ENCODE peak calls at places on chromosomes 16 and 17, in eight cellular contexts. One of them, this sample, is unnamed.

GRCh38 chr17:20852541-20853370 is 190.1 kb downstream of the USP22 start:
- DNase-seq in endothelial cell: peak; percentile 48
- DNase-seq in fibroblast of pulmonary artery: no peak
- DNase-seq in epithelial cell of esophagus: peak; percentile 46
- DNase-seq in stomach: no peak
- DNase-seq in heart left ventricle: peak; percentile 21
- DNase-seq in foreskin fibroblast: peak; percentile 17
- DNase-seq in colonic mucosa: no peak
- DNase-seq in this sample: no peak

GRCh38 chr17:17729620-17730249 is 48.5 kb downstream of the RAI1 start:
- DNase-seq in endothelial cell: peak; percentile 33
- DNase-seq in fibroblast of pulmonary artery: no peak
- DNase-seq in epithelial cell of esophagus: peak; percentile 54
- DNase-seq in stomach: peak; percentile 53
- DNase-seq in heart left ventricle: no peak
- DNase-seq in foreskin fibroblast: no peak
- DNase-seq in colonic mucosa: peak; percentile 61
- DNase-seq in this sample: no peak

GRCh38 chr16:57675752-57676623 is 7.9 kb downstream of the ADGRG3 start:
- DNase-seq in endothelial cell: no peak
- DNase-seq in fibroblast of pulmonary artery: peak; percentile 44
- DNase-seq in epithelial cell of esophagus: peak; percentile 20
- DNase-seq in stomach: no peak
- DNase-seq in heart left ventricle: no peak
- DNase-seq in foreskin fibroblast: peak; percentile 27
- DNase-seq in colonic mucosa: no peak
- DNase-seq in this sample: no peak

GRCh38 chr16:4506450-4506849 is 30.3 kb downstream of the HMOX2 start:
- DNase-seq in endothelial cell: peak; percentile 44
- DNase-seq in fibroblast of pulmonary artery: peak; percentile 88
- DNase-seq in epithelial cell of esophagus: peak; percentile 84
- DNase-seq in stomach: peak; percentile 65
- DNase-seq in heart left ventricle: peak; percentile 57
- DNase-seq in foreskin fibroblast: peak; percentile 89
- DNase-seq in colonic mucosa: peak; percentile 66
- DNase-seq in this sample: peak; percentile 31

GRCh38 chr16:60452646-60453045 is 1583.6 kb downstream of the CDH8 start:
- DNase-seq in endothelial cell: no peak
- DNase-seq in fibroblast of pulmonary artery: no peak
- DNase-seq in epithelial cell of esophagus: no peak
- DNase-seq in stomach: no peak
- DNase-seq in heart left ventricle: no peak
- DNase-seq in foreskin fibroblast: no peak
- DNase-seq in colonic mucosa: no peak
- DNase-seq in this sample: no peak

GRCh38 chr16:1374418-1375297 is 22.9 kb downstream of the GNPTG start:
- DNase-seq in endothelial cell: no peak
- DNase-seq in fibroblast of pulmonary artery: no peak
- DNase-seq in epithelial cell of esophagus: no peak
- DNase-seq in stomach: no peak
- DNase-seq in heart left ventricle: no peak
- DNase-seq in foreskin fibroblast: no peak
- DNase-seq in colonic mucosa: no peak
- DNase-seq in this sample: no peak

GRCh38 chr17:57895382-57896060 is 45.7 kb upstream of the MRPS23 start:
- DNase-seq in endothelial cell: no peak
- DNase-seq in fibroblast of pulmonary artery: peak; percentile 40
- DNase-seq in epithelial cell of esophagus: no peak
- DNase-seq in stomach: peak; percentile 45
- DNase-seq in heart left ventricle: peak; percentile 70
- DNase-seq in foreskin fibroblast: no peak
- DNase-seq in colonic mucosa: no peak
- DNase-seq in this sample: no peak

GRCh38 chr16:74650966-74651567 is 15.6 kb downstream of the RFWD3 start:
- DNase-seq in endothelial cell: peak; percentile 15
- DNase-seq in fibroblast of pulmonary artery: peak; percentile 26
- DNase-seq in epithelial cell of esophagus: no peak
- DNase-seq in stomach: no peak
- DNase-seq in heart left ventricle: no peak
- DNase-seq in foreskin fibroblast: peak; percentile 25
- DNase-seq in colonic mucosa: no peak
- DNase-seq in this sample: no peak

GRCh38 chr16:5058476-5058875 is 7.3 kb downstream of the C16orf89 start:
- DNase-seq in endothelial cell: peak; percentile 72
- DNase-seq in fibroblast of pulmonary artery: peak; percentile 38
- DNase-seq in epithelial cell of esophagus: no peak
- DNase-seq in stomach: no peak
- DNase-seq in heart left ventricle: peak; percentile 52
- DNase-seq in foreskin fibroblast: peak; percentile 28
- DNase-seq in colonic mucosa: no peak
- DNase-seq in this sample: no peak

GRCh38 chr16:59783191-59783590 is 1049.1 kb upstream of the GOT2 start:
- DNase-seq in endothelial cell: no peak
- DNase-seq in fibroblast of pulmonary artery: no peak
- DNase-seq in epithelial cell of esophagus: peak; percentile 38
- DNase-seq in stomach: no peak
- DNase-seq in heart left ventricle: no peak
- DNase-seq in foreskin fibroblast: peak; percentile 18
- DNase-seq in colonic mucosa: no peak
- DNase-seq in this sample: no peak

GRCh38 chr16:14193316-14193871 is 122.3 kb downstream of the MRTFB start:
- DNase-seq in endothelial cell: no peak
- DNase-seq in fibroblast of pulmonary artery: no peak
- DNase-seq in epithelial cell of esophagus: no peak
- DNase-seq in stomach: peak; percentile 34
- DNase-seq in heart left ventricle: no peak
- DNase-seq in foreskin fibroblast: no peak
- DNase-seq in colonic mucosa: no peak
- DNase-seq in this sample: no peak

GRCh38 chr17:36464765-36465088 is 21.8 kb upstream of the ZNHIT3 start:
- DNase-seq in endothelial cell: no peak
- DNase-seq in fibroblast of pulmonary artery: no peak
- DNase-seq in epithelial cell of esophagus: no peak
- DNase-seq in stomach: no peak
- DNase-seq in heart left ventricle: no peak
- DNase-seq in foreskin fibroblast: no peak
- DNase-seq in colonic mucosa: no peak
- DNase-seq in this sample: no peak

GRCh38 chr17:72122668-72123495 is 2.1 kb downstream of the SOX9 start:
- DNase-seq in endothelial cell: peak; percentile 52
- DNase-seq in fibroblast of pulmonary artery: peak; percentile 71
- DNase-seq in epithelial cell of esophagus: peak; percentile 56
- DNase-seq in stomach: peak; percentile 50
- DNase-seq in heart left ventricle: no peak
- DNase-seq in foreskin fibroblast: peak; percentile 78
- DNase-seq in colonic mucosa: peak; percentile 62
- DNase-seq in this sample: no peak

GRCh38 chr17:79003661-79004411 is 5.7 kb downstream of the CANT1 start:
- DNase-seq in endothelial cell: no peak
- DNase-seq in fibroblast of pulmonary artery: no peak
- DNase-seq in epithelial cell of esophagus: no peak
- DNase-seq in stomach: no peak
- DNase-seq in heart left ventricle: no peak
- DNase-seq in foreskin fibroblast: no peak
- DNase-seq in colonic mucosa: peak; percentile 27
- DNase-seq in this sample: no peak

DNA sequence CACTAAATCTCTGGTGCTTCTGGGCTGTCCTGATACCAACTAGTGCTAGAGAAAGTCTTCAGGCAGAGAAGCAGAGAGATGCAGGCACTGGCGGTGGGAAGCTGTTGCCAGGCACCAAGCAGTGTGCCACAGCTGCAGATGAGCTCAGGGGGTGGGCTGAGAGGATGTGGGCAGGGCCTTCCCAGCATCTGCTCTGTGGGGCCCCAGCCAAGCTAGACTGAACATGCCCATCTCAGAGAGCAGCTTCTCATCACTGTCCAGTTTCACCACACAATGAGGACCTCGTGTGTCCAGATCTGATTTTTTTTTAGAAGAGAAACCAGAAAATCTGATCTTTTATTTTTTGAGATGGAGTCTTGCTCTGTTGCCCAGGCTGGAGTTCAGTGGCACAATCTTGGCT is 17.1 kb downstream of the PSKH1 start:
- DNase-seq in endothelial cell: no peak
- DNase-seq in fibroblast of pulmonary artery: peak; percentile 53
- DNase-seq in epithelial cell of esophagus: peak; percentile 81
- DNase-seq in stomach: no peak
- DNase-seq in heart left ventricle: no peak
- DNase-seq in foreskin fibroblast: peak; percentile 90
- DNase-seq in colonic mucosa: no peak
- DNase-seq in this sample: no peak
- TF ChIP-seq CTCF in endothelial cell: no peak
- TF ChIP-seq CTCF in fibroblast of pulmonary artery: no peak
- TF ChIP-seq CTCF in epithelial cell of esophagus: no peak
- TF ChIP-seq CTCF in stomach: no peak
- TF ChIP-seq CTCF in heart left ventricle: no peak
- TF ChIP-seq CTCF in foreskin fibroblast: no peak
- TF ChIP-seq CTCF in colonic mucosa: no peak
- TF ChIP-seq CTCF in this sample: no peak

GRCh38 chr16:24509536-24509935 is 29.8 kb upstream of the RBBP6 start:
- DNase-seq in endothelial cell: no peak
- DNase-seq in fibroblast of pulmonary artery: no peak
- DNase-seq in epithelial cell of esophagus: no peak
- DNase-seq in stomach: no peak
- DNase-seq in heart left ventricle: no peak
- DNase-seq in foreskin fibroblast: no peak
- DNase-seq in colonic mucosa: no peak
- DNase-seq in this sample: no peak

GRCh38 chr16:24505959-24506358 is 33.4 kb upstream of the RBBP6 start:
- DNase-seq in endothelial cell: no peak
- DNase-seq in fibroblast of pulmonary artery: no peak
- DNase-seq in epithelial cell of esophagus: no peak
- DNase-seq in stomach: no peak
- DNase-seq in heart left ventricle: no peak
- DNase-seq in foreskin fibroblast: no peak
- DNase-seq in colonic mucosa: no peak
- DNase-seq in this sample: no peak

GRCh38 chr16:24511174-24511573 is 28.2 kb upstream of the RBBP6 start:
- DNase-seq in endothelial cell: no peak
- DNase-seq in fibroblast of pulmonary artery: no peak
- DNase-seq in epithelial cell of esophagus: no peak
- DNase-seq in stomach: no peak
- DNase-seq in heart left ventricle: no peak
- DNase-seq in foreskin fibroblast: no peak
- DNase-seq in colonic mucosa: no peak
- DNase-seq in this sample: no peak

GRCh38 chr16:24508614-24509013 is 30.8 kb upstream of the RBBP6 start:
- DNase-seq in endothelial cell: no peak
- DNase-seq in fibroblast of pulmonary artery: peak; percentile 79
- DNase-seq in epithelial cell of esophagus: peak; percentile 91
- DNase-seq in stomach: no peak
- DNase-seq in heart left ventricle: no peak
- DNase-seq in foreskin fibroblast: peak; percentile 64
- DNase-seq in colonic mucosa: no peak
- DNase-seq in this sample: no peak

GRCh38 chr16:24507959-24508358 is 31.4 kb upstream of the RBBP6 start:
- DNase-seq in endothelial cell: no peak
- DNase-seq in fibroblast of pulmonary artery: no peak
- DNase-seq in epithelial cell of esophagus: no peak
- DNase-seq in stomach: no peak
- DNase-seq in heart left ventricle: no peak
- DNase-seq in foreskin fibroblast: no peak
- DNase-seq in colonic mucosa: no peak
- DNase-seq in this sample: no peak
- TF ChIP-seq CTCF in endothelial cell: no peak
- TF ChIP-seq CTCF in fibroblast of pulmonary artery: no peak
- TF ChIP-seq CTCF in epithelial cell of esophagus: no peak
- TF ChIP-seq CTCF in stomach: no peak
- TF ChIP-seq CTCF in heart left ventricle: no peak
- TF ChIP-seq CTCF in foreskin fibroblast: no peak
- TF ChIP-seq CTCF in colonic mucosa: no peak
- TF ChIP-seq CTCF in this sample: no peak

DNA sequence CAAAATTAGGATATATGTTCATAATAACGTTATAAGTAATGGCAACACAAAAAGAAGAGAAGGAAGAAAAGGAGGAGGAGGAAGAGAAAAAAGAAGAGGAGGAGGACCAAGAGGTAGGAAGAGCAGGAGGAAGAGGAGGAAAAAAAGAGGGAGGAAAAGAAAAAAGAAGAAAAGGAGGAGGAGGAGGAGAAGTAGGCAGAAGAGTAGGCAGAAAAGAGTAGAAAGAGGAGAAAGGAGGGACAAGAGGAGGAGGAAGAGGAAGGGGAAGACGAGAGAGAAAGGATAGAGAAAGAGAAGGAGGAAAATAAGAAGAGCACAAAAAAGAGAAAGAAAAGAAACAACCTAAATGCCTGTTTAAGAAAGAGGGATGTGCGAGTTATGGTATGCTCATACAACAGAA is 5.6 kb upstream of the CD300LB start:
- DNase-seq in endothelial cell: no peak
- DNase-seq in fibroblast of pulmonary artery: no peak
- DNase-seq in epithelial cell of esophagus: no peak
- DNase-seq in stomach: no peak
- DNase-seq in heart left ventricle: no peak
- DNase-seq in foreskin fibroblast: no peak
- DNase-seq in colonic mucosa: no peak
- DNase-seq in this sample: no peak
- TF ChIP-seq CTCF in endothelial cell: no peak
- TF ChIP-seq CTCF in fibroblast of pulmonary artery: no peak
- TF ChIP-seq CTCF in epithelial cell of esophagus: no peak
- TF ChIP-seq CTCF in stomach: no peak
- TF ChIP-seq CTCF in heart left ventricle: no peak
- TF ChIP-seq CTCF in foreskin fibroblast: no peak
- TF ChIP-seq CTCF in colonic mucosa: no peak
- TF ChIP-seq CTCF in this sample: peak; percentile 18

GRCh38 chr16:6144441-6144840 is 1046.8 kb upstream of the EEF2KMT start:
- DNase-seq in endothelial cell: no peak
- DNase-seq in fibroblast of pulmonary artery: no peak
- DNase-seq in epithelial cell of esophagus: no peak
- DNase-seq in stomach: no peak
- DNase-seq in heart left ventricle: no peak
- DNase-seq in foreskin fibroblast: no peak
- DNase-seq in colonic mucosa: no peak
- DNase-seq in this sample: no peak

GRCh38 chr16:6149031-6149430 is 1051.4 kb upstream of the EEF2KMT start:
- DNase-seq in endothelial cell: no peak
- DNase-seq in fibroblast of pulmonary artery: no peak
- DNase-seq in epithelial cell of esophagus: no peak
- DNase-seq in stomach: no peak
- DNase-seq in heart left ventricle: no peak
- DNase-seq in foreskin fibroblast: no peak
- DNase-seq in colonic mucosa: no peak
- DNase-seq in this sample: no peak

GRCh38 chr16:6148361-6148760 is 1050.8 kb upstream of the EEF2KMT start:
- DNase-seq in endothelial cell: no peak
- DNase-seq in fibroblast of pulmonary artery: no peak
- DNase-seq in epithelial cell of esophagus: no peak
- DNase-seq in stomach: no peak
- DNase-seq in heart left ventricle: no peak
- DNase-seq in foreskin fibroblast: no peak
- DNase-seq in colonic mucosa: no peak
- DNase-seq in this sample: no peak

DNA sequence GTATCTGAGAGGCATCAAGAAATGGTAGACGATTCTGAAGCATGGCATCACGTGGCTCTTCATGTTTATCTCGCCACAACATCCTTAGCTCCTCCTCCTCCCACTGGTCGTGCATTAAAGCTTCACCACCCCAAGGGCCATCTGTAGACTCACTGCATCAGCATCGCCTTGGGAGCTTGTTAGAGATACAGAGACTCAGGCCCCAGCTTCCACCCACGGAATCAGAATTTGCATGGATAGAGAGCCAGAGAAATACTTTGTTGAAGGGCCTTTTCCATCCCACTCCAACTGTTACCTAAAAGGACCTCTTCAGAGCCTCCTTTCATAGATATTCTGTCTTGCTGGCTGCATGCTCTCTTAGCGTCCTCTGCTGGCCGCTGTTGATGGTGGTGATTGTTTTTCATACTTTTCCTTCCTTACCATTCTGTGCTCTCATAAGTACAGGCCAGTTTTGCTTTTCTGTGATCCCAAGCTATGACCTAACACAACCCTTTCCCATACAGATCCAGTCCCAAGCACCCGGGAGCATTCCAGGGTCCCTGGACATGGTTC is 1049.4 kb upstream of the EEF2KMT start:
- DNase-seq in endothelial cell: no peak
- DNase-seq in fibroblast of pulmonary artery: no peak
- DNase-seq in epithelial cell of esophagus: no peak
- DNase-seq in stomach: no peak
- DNase-seq in heart left ventricle: no peak
- DNase-seq in foreskin fibroblast: no peak
- DNase-seq in colonic mucosa: no peak
- DNase-seq in this sample: no peak
- TF ChIP-seq CTCF in endothelial cell: peak; percentile 18
- TF ChIP-seq CTCF in fibroblast of pulmonary artery: no peak
- TF ChIP-seq CTCF in epithelial cell of esophagus: no peak
- TF ChIP-seq CTCF in stomach: no peak
- TF ChIP-seq CTCF in heart left ventricle: no peak
- TF ChIP-seq CTCF in foreskin fibroblast: no peak
- TF ChIP-seq CTCF in colonic mucosa: no peak
- TF ChIP-seq CTCF in this sample: no peak